ENCODE peak calls at places on chromosomes 16 and 17, in four cellular contexts. One of them, this sample, is unnamed.

GRCh38 chr17:59723607-59724006 is 16.2 kb downstream of the VMP1 start:
- DNase-seq in cardiac septum: no peak
- DNase-seq in fibroblast of mammary gland: no peak
- DNase-seq in ACHN: no peak
- DNase-seq in this sample: no peak

GRCh38 chr17:59763861-59764260 is 56.4 kb downstream of the VMP1 start:
- DNase-seq in ACHN: no peak
- DNase-seq in cardiac septum: no peak
- DNase-seq in fibroblast of mammary gland: peak; percentile 93
- DNase-seq in this sample: peak; percentile 86

GRCh38 chr17:79233916-79234551 is 159.4 kb downstream of the ENGASE start:
- DNase-seq in ACHN: no peak
- DNase-seq in fibroblast of mammary gland: no peak
- DNase-seq in cardiac septum: no peak
- DNase-seq in this sample: no peak

GRCh38 chr17:32136856-32137255 is 5.4 kb upstream of the RHOT1 start:
- DNase-seq in cardiac septum: no peak
- DNase-seq in fibroblast of mammary gland: no peak
- DNase-seq in ACHN: peak; percentile 19
- DNase-seq in this sample: no peak

GRCh38 chr17:5686246-5686645 is 101.9 kb upstream of the NLRP1 start:
- DNase-seq in ACHN: no peak
- DNase-seq in cardiac septum: no peak
- DNase-seq in fibroblast of mammary gland: no peak
- DNase-seq in this sample: no peak

GRCh38 chr16:27819881-27820610 is 243.5 kb downstream of the GSG1L start:
- DNase-seq in cardiac septum: no peak
- DNase-seq in ACHN: no peak
- DNase-seq in fibroblast of mammary gland: no peak
- DNase-seq in this sample: no peak

GRCh38 chr16:24044467-24044866 is 208.7 kb downstream of the PRKCB start:
- DNase-seq in fibroblast of mammary gland: no peak
- DNase-seq in ACHN: no peak
- DNase-seq in cardiac septum: no peak
- DNase-seq in this sample: no peak

GRCh38 chr17:78753316-78754250 is 28.5 kb downstream of the CYTH1 start:
- DNase-seq in cardiac septum: no peak
- DNase-seq in ACHN: no peak
- DNase-seq in fibroblast of mammary gland: no peak
- DNase-seq in this sample: no peak

GRCh38 chr16:67137605-67138004 is 13.2 kb downstream of the B3GNT9 start:
- DNase-seq in cardiac septum: no peak
- DNase-seq in fibroblast of mammary gland: no peak
- DNase-seq in ACHN: no peak
- DNase-seq in this sample: no peak

GRCh38 chr16:50473375-50473945 is 74.7 kb upstream of the NKD1 start:
- DNase-seq in cardiac septum: no peak
- DNase-seq in fibroblast of mammary gland: no peak
- DNase-seq in ACHN: peak; percentile 20
- DNase-seq in this sample: no peak

GRCh38 chr17:38701504-38702165 is 3.4 kb upstream of the MLLT6 start:
- DNase-seq in cardiac septum: peak; percentile 80
- DNase-seq in fibroblast of mammary gland: peak; percentile 33
- DNase-seq in ACHN: peak; percentile 48
- DNase-seq in this sample: no peak

GRCh38 chr16:53099318-53100130 is 44.7 kb downstream of the CHD9 start:
- DNase-seq in cardiac septum: peak; percentile 95
- DNase-seq in ACHN: peak; percentile 90
- DNase-seq in fibroblast of mammary gland: peak; percentile 95
- DNase-seq in this sample: peak; percentile 80

GRCh38 chr17:14118951-14119350 is 49.6 kb downstream of the COX10 start:
- DNase-seq in fibroblast of mammary gland: no peak
- DNase-seq in ACHN: no peak
- DNase-seq in cardiac septum: no peak
- DNase-seq in this sample: no peak

GRCh38 chr16:16154292-16154951 is 68.9 kb downstream of the ABCC6 start:
- DNase-seq in ACHN: no peak
- DNase-seq in fibroblast of mammary gland: no peak
- DNase-seq in cardiac septum: no peak
- DNase-seq in this sample: no peak

GRCh38 chr17:80656590-80656989 is 112.0 kb downstream of the RPTOR start:
- DNase-seq in cardiac septum: no peak
- DNase-seq in ACHN: no peak
- DNase-seq in fibroblast of mammary gland: no peak
- DNase-seq in this sample: no peak

GRCh38 chr17:55163408-55163807 is 101.4 kb upstream of the HLF start:
- DNase-seq in ACHN: no peak
- DNase-seq in fibroblast of mammary gland: no peak
- DNase-seq in cardiac septum: no peak
- DNase-seq in this sample: no peak

GRCh38 chr16:65070831-65071230 is 51.0 kb downstream of the CDH11 start:
- DNase-seq in ACHN: peak; percentile 91
- DNase-seq in cardiac septum: no peak
- DNase-seq in fibroblast of mammary gland: peak; percentile 100
- DNase-seq in this sample: peak; percentile 90

GRCh38 chr17:69639096-69639495 is 224.6 kb downstream of the MAP2K6 start:
- DNase-seq in cardiac septum: no peak
- DNase-seq in fibroblast of mammary gland: no peak
- DNase-seq in ACHN: no peak
- DNase-seq in this sample: no peak

GRCh38 chr17:7241047-7241733 is 1.1 kb downstream of the GABARAP start:
- DNase-seq in ACHN: no peak
- DNase-seq in cardiac septum: no peak
- DNase-seq in fibroblast of mammary gland: no peak
- DNase-seq in this sample: no peak

GRCh38 chr17:32672701-32673100 is 185.9 kb downstream of the CDK5R1 start:
- DNase-seq in cardiac septum: no peak
- DNase-seq in fibroblast of mammary gland: no peak
- DNase-seq in ACHN: no peak
- DNase-seq in this sample: no peak

GRCh38 chr16:57785385-57785784 is 16.9 kb downstream of the KIFC3 start:
- DNase-seq in ACHN: no peak
- DNase-seq in fibroblast of mammary gland: no peak
- DNase-seq in cardiac septum: no peak
- DNase-seq in this sample: no peak

GRCh38 chr17:82272495-82273326 is 789 bp downstream of the CSNK1D start:
- DNase-seq in cardiac septum: peak; percentile 89
- DNase-seq in fibroblast of mammary gland: no peak
- DNase-seq in ACHN: no peak
- DNase-seq in this sample: no peak

This sample was measured in astrocyte of the cerebellum.